ENCODE peak calls at places on chromosomes 1 and 21, in eight cellular contexts. V is OCI-LY7, K is PC-3, G is GM23338, Y is HCT116, T is neural progenitor cell, X is SK-N-SH, S is GM23248. I is an unnamed sample. For H3K4me1, the result is how much of the 10 kb centered on the place peaks cover.

GRCh38 chr1:240672132-240672811 is 60.3 kb upstream of the GREM2 start:
- DNase-seq in V (no peak), K (no peak), G (no peak), Y (no peak), T (no peak), X (no peak), S (no peak), I (no peak)

GRCh38 chr21:26842300-26842699 is 2.9 kb downstream of the ADAMTS1 start:
- DNase-seq in V (no peak), K (peak), G (no peak), Y (no peak), T (no peak), X (no peak), S (peak), I (no peak)

GRCh38 chr1:223242382-223242955 is 99.4 kb upstream of the TLR5 start:
- DNase-seq in V (no peak), K (no peak), G (no peak), Y (no peak), T (no peak), X (no peak), S (peak), I (no peak)

GRCh38 chr1:236021424-236022135 is 43.3 kb downstream of the NID1 start:
- DNase-seq in V (no peak), K (no peak), G (no peak), Y (no peak), T (no peak), X (no peak), S (peak), I (no peak)

GRCh38 chr1:209162651-209163050 is 420.9 kb upstream of the CAMK1G start:
- DNase-seq in V (no peak), K (no peak), G (no peak), Y (no peak), T (no peak), X (no peak), S (no peak), I (no peak)

GRCh38 chr1:25031601-25031965 is 101.5 kb upstream of the RUNX3 start:
- DNase-seq in V (peak), K (no peak), G (no peak), Y (no peak), T (no peak), X (no peak), S (no peak), I (no peak)

GRCh38 chr21:16376673-16377072 is 646.9 kb downstream of the USP25 start:
- DNase-seq in V (no peak), K (no peak), G (no peak), Y (no peak), T (no peak), X (no peak), S (no peak), I (no peak)

GRCh38 chr1:222240536-222241181 is 307.2 kb downstream of the HHIPL2 start:
- DNase-seq in V (no peak), K (peak), G (no peak), Y (no peak), T (no peak), X (no peak), S (peak), I (peak)

GRCh38 chr21:9750341-9751086 is 770.9 kb upstream of the TPTE start:
- DNase-seq in V (no peak), K (no peak), G (no peak), Y (no peak), T (no peak), X (no peak), S (no peak), I (no peak)

GRCh38 chr1:244920911-244921310 is 56.6 kb upstream of the HNRNPU start:
- DNase-seq in V (peak), K (no peak), G (no peak), Y (no peak), T (no peak), X (no peak), S (no peak), I (no peak)

GRCh38 chr1:159187647-159188374 is 16.4 kb downstream of the CADM3 start:
- DNase-seq in V (no peak), K (no peak), G (peak), Y (no peak), T (no peak), X (no peak), S (no peak), I (no peak)

GRCh38 chr1:221439008-221439733 is 302.7 kb downstream of the DUSP10 start:
- DNase-seq in V (no peak), K (peak), G (no peak), Y (peak), T (peak), X (no peak), S (peak), I (peak)

GRCh38 chr1:37553598-37553926 is 531 bp downstream of the SNIP1 start:
- DNase-seq in V (no peak), K (no peak), G (peak), Y (no peak), T (no peak), X (no peak), S (peak), I (no peak)

GRCh38 chr1:226741009-226741408 is 1.9 kb upstream of the ITPKB start:
- DNase-seq in V (peak), K (no peak), G (no peak), Y (no peak), T (no peak), X (no peak), S (no peak), I (no peak)

GRCh38 chr1:229843627-229844238 is 217.7 kb downstream of the URB2 start:
- DNase-seq in V (peak), K (peak), G (no peak), Y (peak), T (no peak), X (no peak), S (peak), I (peak)

GRCh38 chr1:65146908-65147423 is 1.0 kb upstream of the AK4 start:
- DNase-seq in V (no peak), K (peak), G (peak), Y (no peak), T (no peak), X (no peak), S (no peak), I (no peak)

GRCh38 chr21:27571706-27572105 is 604.8 kb upstream of the ADAMTS5 start:
- DNase-seq in V (no peak), K (peak), G (no peak), Y (no peak), T (no peak), X (no peak), S (peak), I (no peak)

GRCh38 chr1:82323144-82323543 is 522.4 kb downstream of the ADGRL2 start:
- DNase-seq in V (no peak), K (no peak), G (no peak), Y (no peak), T (no peak), X (no peak), S (no peak), I (no peak)

GRCh38 chr1:208829601-208830000 is 585.4 kb upstream of the PLXNA2 start:
- DNase-seq in V (no peak), K (no peak), G (no peak), Y (no peak), T (no peak), X (no peak), S (no peak), I (no peak)

GRCh38 chr1:51569284-51570062 is 47.4 kb upstream of the OSBPL9 start:
- DNase-seq in V (peak), K (peak), G (peak), Y (peak), T (no peak), X (no peak), S (peak), I (peak)

GRCh38 chr1:209398330-209398991 is 185.1 kb upstream of the CAMK1G start:
- DNase-seq in V (no peak), K (peak), G (peak), Y (no peak), T (no peak), X (peak), S (peak), I (peak)

GRCh38 chr1:201495447-201496295 is 11.3 kb downstream of the CSRP1 start:
- DNase-seq in V (no peak), K (no peak), G (no peak), Y (no peak), T (peak), X (peak), S (peak), I (peak)
- TF ChIP-seq EZH2phosphoT487 in V (no peak), K (no peak), G (no peak), Y (no peak), T (no peak), X (no peak), S (no peak), I (no peak)

GRCh38 chr1:27624467-27625233 is 10.3 kb downstream of the FGR start:
- DNase-seq in V (peak), K (no peak), G (peak), Y (no peak), T (no peak), X (no peak), S (no peak), I (no peak)
- H3K27ac ChIP-seq in V (peak), K (no peak), G (no peak), Y (no peak), T (no peak), X (no peak), S (no peak), I (no peak)

DNA sequence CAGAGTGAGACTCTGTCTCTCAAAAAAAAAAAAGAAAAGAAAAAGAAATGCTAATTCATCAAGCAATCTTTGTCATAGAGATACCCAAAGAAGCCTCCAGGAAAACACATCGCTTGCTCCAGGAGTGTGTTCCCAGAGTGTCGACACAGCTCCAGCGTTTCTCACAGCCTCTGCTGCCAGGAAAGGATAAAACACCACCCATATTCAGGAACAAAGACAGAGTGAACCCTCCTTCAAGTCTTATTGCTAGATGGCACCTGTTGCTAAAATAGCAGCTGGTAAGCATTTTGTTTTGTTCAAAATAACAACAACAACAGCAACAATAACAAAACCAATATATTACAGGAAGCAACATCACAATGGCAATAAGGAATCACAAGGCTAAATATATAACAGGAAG is 3.1 kb downstream of the ILDR2 start:
- DNase-seq in V (no peak), K (no peak), G (no peak), Y (no peak), T (no peak), X (no peak), S (no peak), I (no peak)
- H3K4me1 ChIP-seq in V (under half), K (under half), G (under half), Y (under half), T (under half), X (under half), S (under half), I (under half)

DNA sequence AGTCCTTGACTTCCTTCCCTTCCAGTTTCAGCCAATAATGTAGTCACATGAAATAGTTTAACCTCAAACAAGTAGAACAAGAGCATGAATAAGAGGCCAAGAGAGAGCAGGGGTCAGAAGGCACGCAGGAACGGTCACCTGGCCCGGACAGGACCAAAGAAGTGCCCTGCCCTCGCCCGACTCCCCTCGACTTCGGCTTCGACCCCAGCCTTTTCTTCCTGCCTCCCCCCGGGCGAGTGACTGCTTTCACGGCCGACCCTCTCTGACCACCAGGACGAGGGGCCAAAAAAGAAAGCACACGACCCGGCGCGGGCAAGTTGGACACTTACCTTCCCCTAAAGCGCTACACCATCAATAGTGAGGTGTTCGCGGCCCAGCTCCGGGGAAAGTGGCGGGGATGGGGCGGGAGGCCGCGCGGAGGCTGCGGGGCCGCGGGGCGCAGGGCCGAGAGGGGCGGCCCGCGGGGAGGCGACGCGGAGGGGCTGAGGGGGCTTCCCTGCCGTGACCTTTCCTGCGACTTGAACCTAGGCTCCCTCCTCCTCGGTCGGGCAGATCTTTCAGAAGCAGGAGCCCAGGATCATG is 518 bp downstream of the RERE start:
- DNase-seq in V (peak), K (peak), G (peak), Y (no peak), T (peak), X (peak), S (peak), I (peak)
- TF ChIP-seq EZH2phosphoT487 in V (no peak), K (no peak), G (no peak), Y (no peak), T (no peak), X (no peak), S (no peak), I (no peak)

GRCh38 chr1:224721000-224721399 is 104.9 kb downstream of the CNIH3 start:
- DNase-seq in V (no peak), K (no peak), G (no peak), Y (no peak), T (no peak), X (no peak), S (no peak), I (no peak)
- H3K27ac ChIP-seq in V (no peak), K (no peak), G (no peak), Y (no peak), T (no peak), X (no peak), S (no peak), I (no peak)

DNA sequence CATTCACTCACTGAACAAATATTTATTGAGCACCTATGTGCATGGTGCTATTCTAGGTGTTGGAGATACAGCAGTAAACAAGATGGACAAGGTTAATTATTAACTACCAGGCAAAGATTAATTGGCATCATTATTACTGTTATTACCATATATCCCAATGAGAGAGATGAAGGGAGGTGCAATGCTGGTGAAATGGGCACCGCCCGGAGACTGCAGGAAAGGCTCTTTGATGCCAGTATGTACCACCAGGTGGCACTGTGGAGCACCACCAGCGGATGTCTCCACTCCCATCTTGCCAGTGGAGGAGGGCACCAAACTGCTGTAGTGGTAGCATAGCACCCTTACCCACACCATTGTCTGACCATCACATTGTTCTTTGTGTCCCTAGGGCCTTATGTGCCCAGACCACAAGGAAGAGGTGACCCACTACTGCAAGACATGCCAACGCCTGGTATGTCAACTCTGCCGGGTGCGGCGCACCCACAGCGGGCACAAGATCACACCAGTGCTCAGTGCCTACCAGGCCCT is 3.0 kb downstream of the TRIM46 start:
- DNase-seq in V (peak), K (peak), G (peak), Y (peak), T (peak), X (peak), S (peak), I (peak)
- H3K4me1 ChIP-seq in V (under half), K (under half), G (under half), Y (under half), T (under half), X (under half), S (under half), I (under half)

GRCh38 chr1:200918006-200918405 is 23.3 kb downstream of the INAVA start:
- DNase-seq in V (no peak), K (no peak), G (no peak), Y (no peak), T (no peak), X (no peak), S (no peak), I (no peak)

GRCh38 chr1:200916152-200916551 is 21.5 kb downstream of the INAVA start:
- DNase-seq in V (no peak), K (no peak), G (peak), Y (no peak), T (peak), X (no peak), S (no peak), I (no peak)

GRCh38 chr1:200916681-200917080 is 22.0 kb downstream of the INAVA start:
- DNase-seq in V (no peak), K (no peak), G (peak), Y (no peak), T (no peak), X (no peak), S (no peak), I (no peak)

GRCh38 chr1:200919386-200919785 is 24.7 kb downstream of the INAVA start:
- DNase-seq in V (no peak), K (no peak), G (no peak), Y (no peak), T (no peak), X (no peak), S (no peak), I (no peak)

GRCh38 chr1:200917291-200917817 is 22.7 kb downstream of the INAVA start:
- DNase-seq in V (no peak), K (peak), G (no peak), Y (no peak), T (peak), X (no peak), S (no peak), I (no peak)
- TF ChIP-seq EZH2phosphoT487 in V (no peak), K (no peak), G (no peak), Y (no peak), T (no peak), X (no peak), S (no peak), I (no peak)

I was measured in hepatocyte.